ENCODE peak calls at places on chromosomes 11 and 22, in six cellular contexts. G is suprapubic skin, Y is spleen, C is breast epithelium, K is esophagus muscularis mucosa, D is transverse colon. V is an unnamed sample.

GRCh38 chr11:59818572-59818971 is 8.0 kb upstream of the MRPL16 start:
- DNase-seq in G (no peak), Y (no peak), C (no peak), K (no peak), D (no peak), V (no peak)

GRCh38 chr11:131633978-131634377 is 263.6 kb downstream of the NTM start:
- DNase-seq in G (no peak), Y (no peak), C (no peak), K (no peak), D (no peak), V (no peak)

GRCh38 chr11:57269580-57270021 is 32.6 kb upstream of the APLNR start:
- DNase-seq in G (no peak), Y (peak; percentile 78), C (no peak), K (no peak), D (no peak), V (no peak)

GRCh38 chr11:22431074-22431473 is 92.9 kb downstream of the SLC17A6 start:
- DNase-seq in G (no peak), Y (no peak), C (no peak), K (no peak), D (no peak), V (no peak)

GRCh38 chr11:5928269-5928668 is 13.8 kb upstream of the OR56A3 start:
- DNase-seq in G (no peak), Y (no peak), C (no peak), K (no peak), D (no peak), V (no peak)

GRCh38 chr11:69635804-69636511 is 5.0 kb upstream of the CCND1 start:
- DNase-seq in G (peak; percentile 62), Y (no peak), C (no peak), K (no peak), D (no peak), V (no peak)

GRCh38 chr22:50326225-50326958 is 420 bp downstream of the DENND6B start:
- DNase-seq in G (no peak), Y (no peak), C (no peak), K (no peak), D (no peak), V (no peak)

GRCh38 chr11:128552783-128553661 is 34.3 kb downstream of the ETS1 start:
- DNase-seq in G (no peak), Y (peak; percentile 85), C (no peak), K (peak; percentile 55), D (peak; percentile 37), V (peak; percentile 58)

GRCh38 chr11:71502871-71503435 is 24.1 kb upstream of the KRTAP5-7 start:
- DNase-seq in G (no peak), Y (no peak), C (no peak), K (no peak), D (no peak), V (no peak)

GRCh38 chr11:14001597-14001996 is 39.1 kb downstream of the SPON1 start:
- DNase-seq in G (no peak), Y (no peak), C (no peak), K (no peak), D (no peak), V (no peak)

GRCh38 chr22:37012262-37012904 is 6.9 kb downstream of the TST start:
- DNase-seq in G (no peak), Y (no peak), C (no peak), K (no peak), D (peak; percentile 90), V (no peak)

GRCh38 chr11:58941838-58942237 is 2.5 kb downstream of the GLYATL1 start:
- DNase-seq in G (no peak), Y (no peak), C (no peak), K (no peak), D (no peak), V (no peak)

GRCh38 chr22:47115921-47116320 is 353.5 kb downstream of the TBC1D22A start:
- DNase-seq in G (no peak), Y (no peak), C (peak; percentile 41), K (no peak), D (no peak), V (no peak)

GRCh38 chr11:44506375-44507016 is 59.0 kb upstream of the CD82 start:
- DNase-seq in G (no peak), Y (no peak), C (no peak), K (no peak), D (no peak), V (no peak)

GRCh38 chr11:4418403-4418802 is 24.9 kb upstream of the TRIM21 start:
- DNase-seq in G (no peak), Y (no peak), C (no peak), K (no peak), D (no peak), V (no peak)
- TF ChIP-seq POLR2AphosphoS5 in G (no peak), Y (no peak), C (no peak), K (no peak), D (no peak), V (no peak)

GRCh38 chr22:23894710-23895598 is 771 bp downstream of the MIF start:
- DNase-seq in G (peak; percentile 86), Y (peak; percentile 94), C (peak; percentile 88), K (no peak), D (peak; percentile 86), V (peak; percentile 82)
- TF ChIP-seq POLR2A in G (no peak), Y (no peak), C (no peak), K (no peak), D (no peak), V (peak; percentile 38)

GRCh38 chr11:114296190-114296978 is at the start of gene NNMT:
- DNase-seq in G (peak; percentile 90), Y (no peak), C (no peak), K (peak; percentile 94), D (peak; percentile 31), V (no peak)
- TF ChIP-seq POLR2AphosphoS5 in G (peak; percentile 58), Y (no peak), C (peak; percentile 91), K (peak; percentile 89), D (peak; percentile 87), V (no peak)

DNA sequence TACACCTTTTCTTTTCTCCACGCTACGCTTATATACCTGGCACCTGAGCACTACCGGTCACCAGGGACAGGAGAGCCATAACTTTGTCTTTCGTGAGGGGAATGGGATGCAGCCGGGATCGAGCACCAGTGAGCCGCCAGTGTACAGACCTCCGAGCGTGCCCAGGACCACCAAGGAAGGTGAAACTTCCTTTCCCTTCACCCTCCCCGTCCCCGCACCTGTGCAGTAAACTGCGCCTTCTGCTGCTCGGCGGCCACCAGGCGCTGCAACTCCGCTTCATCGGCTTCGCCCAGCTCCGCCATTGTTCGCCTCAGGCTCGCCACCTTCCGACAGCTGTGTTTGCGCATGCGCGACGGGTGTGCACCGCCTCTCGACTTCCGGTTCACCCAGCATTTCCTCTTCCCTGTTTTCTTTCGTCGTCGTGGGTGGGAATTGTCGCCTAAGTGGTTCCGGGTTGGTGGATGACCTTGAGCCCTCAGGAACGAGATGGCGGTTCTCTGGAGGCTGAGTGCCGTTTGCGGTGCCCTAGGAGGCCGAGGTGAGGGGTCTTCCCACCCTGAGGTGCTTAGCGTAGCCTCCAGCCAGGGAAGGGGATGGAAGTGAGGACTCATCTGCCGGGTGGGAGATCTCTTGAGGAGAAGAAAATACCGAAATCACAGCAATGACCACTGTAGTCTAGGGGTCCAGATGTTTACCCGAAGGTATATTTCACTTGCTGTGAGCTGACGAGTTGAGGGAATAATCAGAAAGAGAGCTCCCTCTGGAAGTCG is at the start of the genes SDHD and TIMM8B:
- DNase-seq in G (peak; percentile 98), Y (peak; percentile 97), C (peak; percentile 95), K (peak; percentile 98), D (peak; percentile 96), V (peak; percentile 77)
- TF ChIP-seq POLR2A in G (peak; percentile 34), Y (no peak), C (peak; percentile 51), K (peak; percentile 56), D (peak; percentile 79), V (peak; percentile 96)

GRCh38 chr11:72831521-72832300 is 17.5 kb downstream of the ATG16L2 start:
- DNase-seq in G (no peak), Y (peak; percentile 91), C (peak; percentile 85), K (no peak), D (peak; percentile 83), V (no peak)
- TF ChIP-seq POLR2AphosphoS5 in G (no peak), Y (peak; percentile 82), C (no peak), K (peak; percentile 60), D (no peak), V (peak; percentile 32)

V was measured in GM12892.